ENCODE peak calls at places on chromosome 21, in six cellular contexts. F is HepG2, L is A549, S is IMR-90, O is GM12878, Z is HEK293T. A is an unnamed sample.

GRCh38 chr21:26169061-26169610 is 1.4 kb downstream of the APP start:
- DNase-seq in F (peak), L (peak), S (peak), O (peak), Z (peak), A (no peak)

GRCh38 chr21:33380483-33380998 is 22.7 kb upstream of the IFNGR2 start:
- DNase-seq in F (peak), L (peak), S (peak), O (peak), Z (no peak), A (peak)

GRCh38 chr21:16533692-16534407 is 804.1 kb downstream of the USP25 start:
- DNase-seq in F (no peak), L (no peak), S (no peak), O (no peak), Z (no peak), A (no peak)

GRCh38 chr21:17050156-17050555 is 462.7 kb upstream of the CXADR start:
- DNase-seq in F (no peak), L (no peak), S (peak), O (no peak), Z (no peak), A (no peak)

GRCh38 chr21:24217141-24217540 is 1390.1 kb downstream of the MRPL39 start:
- DNase-seq in F (no peak), L (no peak), S (peak), O (no peak), Z (no peak), A (no peak)

GRCh38 chr21:16420086-16420724 is 690.4 kb downstream of the USP25 start:
- DNase-seq in F (peak), L (no peak), S (peak), O (no peak), Z (peak), A (no peak)

GRCh38 chr21:33198346-33199135 is 31.2 kb upstream of the IFNAR2 start:
- DNase-seq in F (no peak), L (no peak), S (peak), O (no peak), Z (no peak), A (no peak)

GRCh38 chr21:16908087-16908486 is 604.8 kb upstream of the CXADR start:
- DNase-seq in F (no peak), L (no peak), S (no peak), O (no peak), Z (no peak), A (no peak)

GRCh38 chr21:43959231-43960041 is 52.7 kb upstream of the TRAPPC10 start:
- DNase-seq in F (no peak), L (no peak), S (no peak), O (no peak), Z (no peak), A (no peak)

GRCh38 chr21:15631342-15631741 is 98.4 kb upstream of the USP25 start:
- DNase-seq in F (no peak), L (peak), S (peak), O (no peak), Z (no peak), A (no peak)

GRCh38 chr21:17461014-17461413 is 51.8 kb upstream of the CXADR start:
- DNase-seq in F (no peak), L (peak), S (peak), O (no peak), Z (no peak), A (no peak)

GRCh38 chr21:17527711-17528110 is 14.9 kb downstream of the CXADR start:
- DNase-seq in F (no peak), L (no peak), S (no peak), O (no peak), Z (no peak), A (no peak)

GRCh38 chr21:34362670-34363069 is 1.1 kb upstream of the KCNE2 start:
- DNase-seq in F (no peak), L (no peak), S (no peak), O (no peak), Z (no peak), A (no peak)

GRCh38 chr21:46605759-46606426 is 1.0 kb upstream of the S100B start:
- DNase-seq in F (no peak), L (no peak), S (no peak), O (peak), Z (no peak), A (peak)

GRCh38 chr21:33950425-33951079 is 34.9 kb upstream of the ATP5PO start:
- DNase-seq in F (no peak), L (no peak), S (no peak), O (no peak), Z (no peak), A (no peak)

GRCh38 chr21:36914244-36915013 is 52.0 kb downstream of the HLCS start:
- DNase-seq in F (no peak), L (no peak), S (no peak), O (no peak), Z (no peak), A (no peak)

GRCh38 chr21:40689816-40690215 is 157.1 kb downstream of the DSCAM start:
- DNase-seq in F (no peak), L (no peak), S (no peak), O (no peak), Z (no peak), A (no peak)
- TF ChIP-seq BHLHE40 in F (no peak), L (no peak), S (no peak), O (no peak), Z (no peak), A (no peak)

GRCh38 chr21:42585881-42586280 is 67.5 kb upstream of the PDE9A start:
- DNase-seq in F (no peak), L (no peak), S (no peak), O (no peak), Z (no peak), A (no peak)
- TF ChIP-seq BHLHE40 in F (no peak), L (no peak), S (no peak), O (no peak), Z (no peak), A (no peak)

DNA sequence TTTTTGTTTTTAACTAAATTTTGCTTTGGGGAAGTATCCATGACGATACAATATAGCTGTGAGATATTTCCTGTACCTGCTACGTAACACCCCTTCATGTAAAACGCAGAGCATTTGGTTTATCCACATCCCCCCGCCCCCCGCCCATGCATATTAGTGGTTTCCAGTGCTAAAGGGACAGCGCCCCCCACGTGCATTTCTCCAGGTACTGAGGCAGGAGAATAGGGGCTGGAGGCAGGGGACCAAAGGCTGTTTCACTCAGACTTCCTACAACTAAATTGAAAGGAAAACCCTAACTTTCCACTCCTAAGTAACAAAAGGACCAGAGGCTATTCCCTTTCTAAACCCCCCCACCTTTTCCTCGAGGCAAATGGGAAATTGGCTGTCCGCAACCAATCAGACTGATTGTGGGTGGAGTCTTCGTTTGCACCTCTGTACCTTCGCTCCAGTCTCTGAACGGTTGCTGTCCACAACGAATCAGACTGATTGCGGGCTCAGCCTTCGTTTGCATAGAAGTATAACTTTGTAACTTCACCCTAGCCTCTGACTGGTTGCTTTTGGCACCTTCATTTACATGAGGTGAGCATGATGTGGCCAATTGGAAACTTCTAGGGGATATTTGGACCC is 12.2 kb upstream of the RIPK4 start:
- DNase-seq in F (peak), L (no peak), S (no peak), O (no peak), Z (no peak), A (no peak)
- TF ChIP-seq BHLHE40 in F (no peak), L (no peak), S (no peak), O (no peak), Z (no peak), A (no peak)

DNA sequence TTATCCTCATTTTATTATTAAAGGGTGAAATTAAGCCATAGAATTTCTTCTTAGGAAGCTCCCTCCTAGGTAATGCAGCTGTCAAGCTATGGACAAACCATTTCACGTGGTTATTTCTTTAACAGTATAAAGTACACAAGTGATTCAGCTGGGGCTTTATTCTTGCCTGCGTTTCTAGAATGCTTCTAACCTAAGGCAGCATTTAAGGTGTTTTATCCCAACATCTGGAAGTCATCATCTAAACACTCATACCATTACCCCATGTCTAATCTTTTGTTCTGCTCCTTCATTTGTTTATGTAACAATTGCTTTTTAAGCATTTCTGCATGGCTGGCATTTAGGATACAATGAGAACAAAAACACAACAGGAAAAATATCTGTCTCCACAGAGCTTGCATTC is 829.2 kb upstream of the ADAMTS5 start:
- DNase-seq in F (no peak), L (no peak), S (peak), O (no peak), Z (no peak), A (no peak)
- TF ChIP-seq BHLHE40 in F (no peak), L (no peak), S (no peak), O (no peak), Z (no peak), A (no peak)

GRCh38 chr21:38273745-38274544 is 17.2 kb downstream of the KCNJ15 start:
- DNase-seq in F (no peak), L (no peak), S (peak), O (no peak), Z (no peak), A (no peak)
- TF ChIP-seq BHLHE40 in F (no peak), L (no peak), S (peak), O (no peak), Z (no peak), A (no peak)

DNA sequence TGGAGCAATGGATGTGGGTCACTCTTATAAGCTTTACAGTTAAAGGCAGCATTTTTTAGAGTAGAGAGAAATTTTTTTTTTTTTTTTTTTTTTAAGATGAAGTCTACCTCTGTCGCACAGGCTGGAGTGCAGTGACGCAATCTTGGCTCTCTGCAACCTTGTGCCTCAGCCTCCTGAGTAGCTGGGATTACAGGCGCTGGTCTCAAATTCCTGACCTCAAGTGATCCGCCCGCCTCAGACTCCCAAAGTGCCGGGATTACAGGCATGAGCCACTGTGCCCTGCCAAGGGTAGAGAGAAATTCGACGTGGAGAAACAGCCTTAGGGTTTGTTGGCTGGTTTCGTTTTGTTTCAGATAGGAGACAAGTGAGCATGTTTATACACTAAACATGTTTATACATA is 594.2 kb upstream of the ADAMTS5 start:
- DNase-seq in F (no peak), L (no peak), S (no peak), O (no peak), Z (no peak), A (no peak)
- TF ChIP-seq BHLHE40 in F (no peak), L (no peak), S (no peak), O (no peak), Z (no peak), A (no peak)

GRCh38 chr21:45588086-45588825 is 46.0 kb upstream of the SLC19A1 start:
- DNase-seq in F (no peak), L (no peak), S (no peak), O (no peak), Z (no peak), A (no peak)

GRCh38 chr21:45590726-45591618 is 48.7 kb upstream of the SLC19A1 start:
- DNase-seq in F (no peak), L (peak), S (no peak), O (peak), Z (no peak), A (no peak)

GRCh38 chr21:45590246-45590725 is 48.0 kb upstream of the SLC19A1 start:
- DNase-seq in F (no peak), L (peak), S (peak), O (no peak), Z (peak), A (peak)

GRCh38 chr21:45588861-45589491 is 46.7 kb upstream of the SLC19A1 start:
- DNase-seq in F (no peak), L (no peak), S (no peak), O (no peak), Z (no peak), A (no peak)

DNA sequence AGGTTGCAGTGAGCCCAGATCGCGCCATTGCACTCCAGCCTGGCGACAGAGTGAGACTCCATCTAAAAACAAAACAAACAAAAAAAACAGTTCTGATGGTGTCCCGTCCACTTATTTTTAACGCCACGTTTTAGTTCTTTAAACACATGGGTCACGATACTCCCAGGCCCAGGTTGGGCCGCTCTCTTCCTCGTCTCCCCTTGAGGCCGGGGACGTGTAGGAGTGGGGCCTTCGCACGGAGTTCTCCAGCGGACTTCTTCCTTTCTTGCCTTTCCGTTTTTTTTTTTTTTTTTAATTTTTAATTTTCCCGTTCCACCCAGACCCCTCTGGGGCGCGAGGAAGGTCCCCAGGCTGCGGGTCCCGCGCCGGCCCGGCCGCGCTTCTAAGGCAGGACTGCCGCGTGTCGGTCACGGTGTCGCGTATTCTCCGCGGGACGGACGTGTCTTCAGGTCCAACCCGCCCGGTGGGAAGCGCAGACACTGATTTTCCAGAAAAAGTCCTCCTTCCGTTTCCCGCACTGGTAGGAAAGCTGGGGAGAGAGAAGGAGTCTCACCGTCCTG is 47.5 kb upstream of the SLC19A1 start:
- DNase-seq in F (no peak), L (no peak), S (no peak), O (no peak), Z (no peak), A (no peak)
- TF ChIP-seq BHLHE40 in F (no peak), L (no peak), S (no peak), O (no peak), Z (no peak), A (no peak)

DNA sequence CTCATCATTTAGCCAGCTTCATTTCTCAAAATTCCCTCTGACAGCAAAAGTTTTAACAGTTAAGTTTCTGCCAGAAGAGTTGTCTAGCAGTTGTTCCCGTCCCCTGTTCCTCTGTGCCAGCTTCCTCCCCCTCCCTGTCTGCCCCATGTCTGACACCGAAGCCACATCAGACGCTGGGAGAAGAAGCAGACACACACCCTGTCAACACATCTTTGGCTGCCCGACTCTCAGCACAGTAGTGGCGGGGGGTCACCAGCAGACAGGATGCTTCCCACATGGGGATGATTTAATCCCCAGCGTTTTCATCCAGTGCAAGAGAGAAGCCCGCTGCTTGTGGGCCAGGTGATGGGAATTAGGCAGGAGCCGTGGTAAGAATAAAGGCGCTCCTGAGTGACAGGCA is 379.4 kb upstream of the RUNX1 start:
- DNase-seq in F (no peak), L (no peak), S (no peak), O (no peak), Z (no peak), A (no peak)
- TF ChIP-seq BHLHE40 in F (no peak), L (no peak), S (no peak), O (no peak), Z (no peak), A (no peak)

DNA sequence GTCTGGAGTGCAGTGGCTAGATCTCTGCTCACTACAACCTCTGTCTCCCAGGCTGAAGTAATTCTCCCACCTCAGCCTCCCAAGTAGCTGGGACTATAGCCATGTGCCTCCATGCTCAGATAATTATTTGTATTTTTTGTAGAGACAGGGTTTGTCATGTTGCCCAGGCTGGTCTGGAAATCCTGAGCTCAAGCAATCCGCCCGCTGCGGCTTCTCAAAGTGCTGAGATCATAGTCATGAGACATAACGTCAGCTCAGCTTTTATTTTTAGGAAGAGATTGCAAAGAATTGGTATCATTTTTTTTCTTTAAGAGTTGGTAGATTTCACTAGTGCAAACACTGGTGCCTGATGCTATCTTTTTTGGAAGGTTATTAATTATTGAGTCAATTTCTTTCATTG is 244.9 kb downstream of the DSCAM start:
- DNase-seq in F (no peak), L (no peak), S (no peak), O (no peak), Z (no peak), A (no peak)
- TF ChIP-seq BHLHE40 in F (no peak), L (no peak), S (no peak), O (no peak), Z (no peak), A (no peak)

A was measured in K562.